ENCODE peak calls at places on chromosomes 4 and X, in five cellular contexts. One of them, this sample, is unnamed.

GRCh38 chr4:145564540-145564939 is 54.6 kb upstream of the MMAA start:
- DNase-seq in cerebellum: no peak
- DNase-seq in K562: no peak
- DNase-seq in ACHN: no peak
- DNase-seq in EL: peak; percentile 9
- DNase-seq in this sample: no peak

GRCh38 chr4:165158762-165159161 is 46.1 kb upstream of the TMEM192 start:
- DNase-seq in cerebellum: no peak
- DNase-seq in EL: no peak
- DNase-seq in K562: no peak
- DNase-seq in ACHN: no peak
- DNase-seq in this sample: no peak

GRCh38 chr4:48078862-48079655 is 55.0 kb downstream of the TXK start:
- DNase-seq in ACHN: no peak
- DNase-seq in cerebellum: no peak
- DNase-seq in K562: peak; percentile 15
- DNase-seq in EL: no peak
- DNase-seq in this sample: no peak

GRCh38 chrX:112840382-112841113 is at the start of gene AMOT:
- DNase-seq in cerebellum: peak; percentile 68
- DNase-seq in K562: peak; percentile 42
- DNase-seq in ACHN: peak; percentile 81
- DNase-seq in EL: no peak
- DNase-seq in this sample: peak; percentile 72

GRCh38 chrX:82196866-82197265 is 995.0 kb downstream of the SH3BGRL start:
- DNase-seq in cerebellum: no peak
- DNase-seq in K562: no peak
- DNase-seq in ACHN: no peak
- DNase-seq in EL: no peak
- DNase-seq in this sample: no peak

GRCh38 chrX:110759785-110760184 is 35.8 kb downstream of the CHRDL1 start:
- DNase-seq in EL: peak; percentile 84
- DNase-seq in cerebellum: no peak
- DNase-seq in ACHN: no peak
- DNase-seq in K562: no peak
- DNase-seq in this sample: no peak

GRCh38 chrX:95878874-95879273 is 805.8 kb upstream of the DIAPH2 start:
- DNase-seq in EL: no peak
- DNase-seq in ACHN: no peak
- DNase-seq in K562: no peak
- DNase-seq in cerebellum: no peak
- DNase-seq in this sample: no peak

GRCh38 chr4:149047368-149047767 is 605.2 kb upstream of the NR3C2 start:
- DNase-seq in ACHN: no peak
- DNase-seq in K562: no peak
- DNase-seq in EL: peak; percentile 4
- DNase-seq in cerebellum: no peak
- DNase-seq in this sample: no peak

GRCh38 chrX:108439434-108439883 is at the start of gene COL4A5:
- DNase-seq in EL: peak; percentile 84
- DNase-seq in ACHN: peak; percentile 83
- DNase-seq in cerebellum: no peak
- DNase-seq in K562: peak; percentile 77
- DNase-seq in this sample: peak; percentile 90

GRCh38 chr4:766152-766515 is 59.8 kb downstream of the CPLX1 start:
- DNase-seq in cerebellum: no peak
- DNase-seq in EL: peak; percentile 53
- DNase-seq in ACHN: no peak
- DNase-seq in K562: peak; percentile 36
- DNase-seq in this sample: no peak

GRCh38 chr4:185464184-185464583 is 7.3 kb downstream of the CCDC110 start:
- DNase-seq in ACHN: no peak
- DNase-seq in K562: peak; percentile 8
- DNase-seq in cerebellum: no peak
- DNase-seq in EL: no peak
- DNase-seq in this sample: no peak

GRCh38 chr4:102299708-102300107 is 45.6 kb downstream of the SLC39A8 start:
- DNase-seq in cerebellum: peak; percentile 53
- DNase-seq in EL: peak; percentile 51
- DNase-seq in K562: peak; percentile 79
- DNase-seq in ACHN: peak; percentile 51
- DNase-seq in this sample: peak; percentile 92

GRCh38 chr4:31620476-31620875 is 900.3 kb downstream of the PCDH7 start:
- DNase-seq in cerebellum: no peak
- DNase-seq in K562: no peak
- DNase-seq in ACHN: peak; percentile 1
- DNase-seq in EL: no peak
- DNase-seq in this sample: no peak

GRCh38 chr4:85514783-85515182 is 39.8 kb downstream of the ARHGAP24 start:
- DNase-seq in ACHN: no peak
- DNase-seq in K562: no peak
- DNase-seq in EL: no peak
- DNase-seq in cerebellum: no peak
- DNase-seq in this sample: no peak

GRCh38 chr4:30828290-30828926 is 108.2 kb downstream of the PCDH7 start:
- DNase-seq in K562: no peak
- DNase-seq in ACHN: no peak
- DNase-seq in EL: peak; percentile 28
- DNase-seq in cerebellum: no peak
- DNase-seq in this sample: no peak

GRCh38 chr4:7759635-7760034 is 180.0 kb downstream of the AFAP1 start:
- DNase-seq in cerebellum: no peak
- DNase-seq in K562: no peak
- DNase-seq in ACHN: no peak
- DNase-seq in EL: no peak
- DNase-seq in this sample: no peak

This sample was measured in erythroblast.